ENCODE peak calls at places on chromosomes 3 and 15, in seven cellular contexts. One of them, this sample, is unnamed.

GRCh38 chr15:101675796-101676582 is 23.8 kb upstream of the TM2D3 start:
- DNase-seq in lower lobe of right lung: no peak
- DNase-seq in mammary epithelial cell: peak; percentile 61
- DNase-seq in cardiac muscle cell: peak; percentile 83
- DNase-seq in progenitor cell of endocrine pancreas: no peak
- DNase-seq in Peyer's patch: peak; percentile 25
- DNase-seq in body of pancreas: no peak
- DNase-seq in this sample: no peak

GRCh38 chr3:28915711-28916481 is 365.0 kb upstream of the RBMS3 start:
- DNase-seq in lower lobe of right lung: peak; percentile 35
- DNase-seq in mammary epithelial cell: peak; percentile 87
- DNase-seq in cardiac muscle cell: peak; percentile 80
- DNase-seq in progenitor cell of endocrine pancreas: no peak
- DNase-seq in Peyer's patch: no peak
- DNase-seq in body of pancreas: no peak
- DNase-seq in this sample: no peak

GRCh38 chr3:52432631-52433030 is 12.3 kb downstream of the SEMA3G start:
- DNase-seq in lower lobe of right lung: no peak
- DNase-seq in mammary epithelial cell: no peak
- DNase-seq in cardiac muscle cell: no peak
- DNase-seq in progenitor cell of endocrine pancreas: no peak
- DNase-seq in Peyer's patch: no peak
- DNase-seq in body of pancreas: no peak
- DNase-seq in this sample: no peak

GRCh38 chr3:122660575-122660974 is 20.1 kb upstream of the PARP14 start:
- DNase-seq in lower lobe of right lung: no peak
- DNase-seq in mammary epithelial cell: no peak
- DNase-seq in cardiac muscle cell: no peak
- DNase-seq in progenitor cell of endocrine pancreas: no peak
- DNase-seq in Peyer's patch: no peak
- DNase-seq in body of pancreas: peak; percentile 61
- DNase-seq in this sample: no peak

GRCh38 chr3:169286992-169287391 is 376.5 kb downstream of the MECOM start:
- DNase-seq in lower lobe of right lung: no peak
- DNase-seq in mammary epithelial cell: no peak
- DNase-seq in cardiac muscle cell: no peak
- DNase-seq in progenitor cell of endocrine pancreas: no peak
- DNase-seq in Peyer's patch: no peak
- DNase-seq in body of pancreas: no peak
- DNase-seq in this sample: no peak

GRCh38 chr3:196989721-196990262 is 21.2 kb upstream of the PIGZ start:
- DNase-seq in lower lobe of right lung: no peak
- DNase-seq in mammary epithelial cell: no peak
- DNase-seq in cardiac muscle cell: no peak
- DNase-seq in progenitor cell of endocrine pancreas: no peak
- DNase-seq in Peyer's patch: no peak
- DNase-seq in body of pancreas: no peak
- DNase-seq in this sample: no peak

GRCh38 chr3:70387889-70388288 is 75.5 kb upstream of the MDFIC2 start:
- DNase-seq in lower lobe of right lung: no peak
- DNase-seq in mammary epithelial cell: no peak
- DNase-seq in cardiac muscle cell: no peak
- DNase-seq in progenitor cell of endocrine pancreas: no peak
- DNase-seq in Peyer's patch: no peak
- DNase-seq in body of pancreas: no peak
- DNase-seq in this sample: no peak

GRCh38 chr15:78056714-78057269 is 20.7 kb downstream of the TBC1D2B start:
- DNase-seq in lower lobe of right lung: no peak
- DNase-seq in mammary epithelial cell: peak; percentile 51
- DNase-seq in cardiac muscle cell: no peak
- DNase-seq in progenitor cell of endocrine pancreas: no peak
- DNase-seq in Peyer's patch: peak; percentile 43
- DNase-seq in body of pancreas: peak; percentile 39
- DNase-seq in this sample: no peak

GRCh38 chr15:26981492-26981891 is 10.5 kb downstream of the GABRG3 start:
- DNase-seq in lower lobe of right lung: no peak
- DNase-seq in mammary epithelial cell: no peak
- DNase-seq in cardiac muscle cell: no peak
- DNase-seq in progenitor cell of endocrine pancreas: no peak
- DNase-seq in Peyer's patch: no peak
- DNase-seq in body of pancreas: no peak
- DNase-seq in this sample: no peak

GRCh38 chr15:100932676-100933348 is 13.7 kb downstream of the LRRK1 start:
- DNase-seq in lower lobe of right lung: no peak
- DNase-seq in mammary epithelial cell: no peak
- DNase-seq in cardiac muscle cell: no peak
- DNase-seq in progenitor cell of endocrine pancreas: no peak
- DNase-seq in Peyer's patch: no peak
- DNase-seq in body of pancreas: no peak
- DNase-seq in this sample: no peak

GRCh38 chr15:62124953-62125263 is 40.2 kb downstream of the C2CD4B start:
- DNase-seq in lower lobe of right lung: no peak
- DNase-seq in mammary epithelial cell: no peak
- DNase-seq in cardiac muscle cell: no peak
- DNase-seq in progenitor cell of endocrine pancreas: no peak
- DNase-seq in Peyer's patch: no peak
- DNase-seq in body of pancreas: no peak
- DNase-seq in this sample: no peak

GRCh38 chr3:148856404-148856803 is 8.7 kb upstream of the CPA3 start:
- DNase-seq in lower lobe of right lung: no peak
- DNase-seq in mammary epithelial cell: no peak
- DNase-seq in cardiac muscle cell: no peak
- DNase-seq in progenitor cell of endocrine pancreas: no peak
- DNase-seq in Peyer's patch: no peak
- DNase-seq in body of pancreas: no peak
- DNase-seq in this sample: no peak

GRCh38 chr3:128170866-128171516 is 17.7 kb downstream of the EEFSEC start:
- DNase-seq in lower lobe of right lung: no peak
- DNase-seq in mammary epithelial cell: peak; percentile 61
- DNase-seq in cardiac muscle cell: peak; percentile 87
- DNase-seq in progenitor cell of endocrine pancreas: peak; percentile 38
- DNase-seq in Peyer's patch: no peak
- DNase-seq in body of pancreas: peak; percentile 46
- DNase-seq in this sample: no peak

GRCh38 chr15:82710926-82711490 is 1.3 kb upstream of the AP3B2 start:
- DNase-seq in lower lobe of right lung: no peak
- DNase-seq in mammary epithelial cell: no peak
- DNase-seq in cardiac muscle cell: no peak
- DNase-seq in progenitor cell of endocrine pancreas: no peak
- DNase-seq in Peyer's patch: no peak
- DNase-seq in body of pancreas: no peak
- DNase-seq in this sample: no peak

GRCh38 chr15:101172421-101173097 is 79.3 kb downstream of the CHSY1 start:
- DNase-seq in lower lobe of right lung: no peak
- DNase-seq in mammary epithelial cell: no peak
- DNase-seq in cardiac muscle cell: peak; percentile 58
- DNase-seq in progenitor cell of endocrine pancreas: no peak
- DNase-seq in Peyer's patch: no peak
- DNase-seq in body of pancreas: no peak
- DNase-seq in this sample: no peak

GRCh38 chr15:84824260-84824690 is 7.1 kb downstream of the ALPK3 start:
- DNase-seq in lower lobe of right lung: no peak
- DNase-seq in mammary epithelial cell: no peak
- DNase-seq in cardiac muscle cell: peak; percentile 81
- DNase-seq in progenitor cell of endocrine pancreas: no peak
- DNase-seq in Peyer's patch: no peak
- DNase-seq in body of pancreas: no peak
- DNase-seq in this sample: no peak

GRCh38 chr3:186471781-186472180 is 72.4 kb downstream of the CRYGS start:
- DNase-seq in lower lobe of right lung: no peak
- DNase-seq in mammary epithelial cell: no peak
- DNase-seq in cardiac muscle cell: no peak
- DNase-seq in progenitor cell of endocrine pancreas: no peak
- DNase-seq in Peyer's patch: no peak
- DNase-seq in body of pancreas: no peak
- DNase-seq in this sample: no peak

GRCh38 chr3:108894981-108895380 is 58.7 kb downstream of the GUCA1C start:
- DNase-seq in lower lobe of right lung: no peak
- DNase-seq in mammary epithelial cell: no peak
- DNase-seq in cardiac muscle cell: no peak
- DNase-seq in progenitor cell of endocrine pancreas: no peak
- DNase-seq in Peyer's patch: no peak
- DNase-seq in body of pancreas: no peak
- DNase-seq in this sample: no peak

GRCh38 chr15:40928975-40929729 is at the start of gene DLL4:
- DNase-seq in lower lobe of right lung: peak; percentile 86
- DNase-seq in mammary epithelial cell: peak; percentile 62
- DNase-seq in cardiac muscle cell: peak; percentile 50
- DNase-seq in progenitor cell of endocrine pancreas: peak; percentile 57
- DNase-seq in Peyer's patch: no peak
- DNase-seq in body of pancreas: peak; percentile 38
- DNase-seq in this sample: no peak

GRCh38 chr3:169218314-169218983 is 445.1 kb downstream of the MECOM start:
- DNase-seq in lower lobe of right lung: no peak
- DNase-seq in mammary epithelial cell: peak; percentile 27
- DNase-seq in cardiac muscle cell: peak; percentile 90
- DNase-seq in progenitor cell of endocrine pancreas: no peak
- DNase-seq in Peyer's patch: no peak
- DNase-seq in body of pancreas: peak; percentile 53
- DNase-seq in this sample: no peak

GRCh38 chr3:152204218-152204617 is 64.5 kb upstream of the MBNL1 start:
- DNase-seq in lower lobe of right lung: no peak
- DNase-seq in mammary epithelial cell: no peak
- DNase-seq in cardiac muscle cell: no peak
- DNase-seq in progenitor cell of endocrine pancreas: no peak
- DNase-seq in Peyer's patch: no peak
- DNase-seq in body of pancreas: no peak
- DNase-seq in this sample: no peak

DNA sequence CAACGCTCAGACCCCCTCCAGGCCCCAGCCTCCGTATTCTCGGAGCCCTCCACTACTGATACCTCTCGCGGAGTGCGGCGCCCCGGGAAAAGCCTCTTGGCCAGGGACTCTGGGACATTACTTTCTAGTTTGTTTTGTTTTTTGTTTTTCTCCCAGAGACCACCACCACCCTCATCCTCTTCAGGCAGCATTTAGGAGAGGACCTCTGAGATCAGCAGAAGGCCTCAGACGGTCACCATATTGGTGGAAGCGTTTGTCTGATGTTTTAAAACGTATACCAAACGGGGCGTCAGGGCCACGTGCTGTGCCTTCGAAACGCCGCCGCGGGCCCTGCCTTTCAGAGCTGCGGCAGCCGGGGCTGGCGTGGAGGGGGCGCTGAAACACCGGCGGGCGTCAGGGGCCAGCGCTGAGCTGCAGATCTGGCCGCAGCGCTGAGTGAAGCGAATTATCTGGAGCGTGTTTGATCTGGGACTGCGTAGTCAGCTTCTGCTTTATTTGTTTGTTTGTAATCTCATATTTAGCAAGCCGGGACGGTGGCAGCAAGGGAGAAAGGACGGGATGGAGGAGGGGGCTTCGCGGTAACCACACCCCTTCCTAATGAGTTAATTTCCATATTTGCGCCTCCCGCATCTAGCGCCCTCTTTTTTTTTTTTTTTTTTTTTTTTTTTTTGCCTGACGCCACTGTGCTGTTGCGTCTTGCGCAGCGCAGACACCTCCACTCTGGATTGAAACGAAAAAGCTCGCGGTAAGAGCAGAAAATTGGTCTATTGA is 14.8 kb downstream of the SOX2 start:
- DNase-seq in lower lobe of right lung: no peak
- DNase-seq in mammary epithelial cell: no peak
- DNase-seq in cardiac muscle cell: no peak
- DNase-seq in progenitor cell of endocrine pancreas: no peak
- DNase-seq in Peyer's patch: no peak
- DNase-seq in body of pancreas: no peak
- DNase-seq in this sample: no peak
- TF ChIP-seq CTCF in lower lobe of right lung: no peak
- TF ChIP-seq CTCF in mammary epithelial cell: no peak
- TF ChIP-seq CTCF in cardiac muscle cell: no peak
- TF ChIP-seq CTCF in progenitor cell of endocrine pancreas: peak; percentile 48
- TF ChIP-seq CTCF in Peyer's patch: no peak
- TF ChIP-seq CTCF in body of pancreas: no peak
- TF ChIP-seq CTCF in this sample: no peak

DNA sequence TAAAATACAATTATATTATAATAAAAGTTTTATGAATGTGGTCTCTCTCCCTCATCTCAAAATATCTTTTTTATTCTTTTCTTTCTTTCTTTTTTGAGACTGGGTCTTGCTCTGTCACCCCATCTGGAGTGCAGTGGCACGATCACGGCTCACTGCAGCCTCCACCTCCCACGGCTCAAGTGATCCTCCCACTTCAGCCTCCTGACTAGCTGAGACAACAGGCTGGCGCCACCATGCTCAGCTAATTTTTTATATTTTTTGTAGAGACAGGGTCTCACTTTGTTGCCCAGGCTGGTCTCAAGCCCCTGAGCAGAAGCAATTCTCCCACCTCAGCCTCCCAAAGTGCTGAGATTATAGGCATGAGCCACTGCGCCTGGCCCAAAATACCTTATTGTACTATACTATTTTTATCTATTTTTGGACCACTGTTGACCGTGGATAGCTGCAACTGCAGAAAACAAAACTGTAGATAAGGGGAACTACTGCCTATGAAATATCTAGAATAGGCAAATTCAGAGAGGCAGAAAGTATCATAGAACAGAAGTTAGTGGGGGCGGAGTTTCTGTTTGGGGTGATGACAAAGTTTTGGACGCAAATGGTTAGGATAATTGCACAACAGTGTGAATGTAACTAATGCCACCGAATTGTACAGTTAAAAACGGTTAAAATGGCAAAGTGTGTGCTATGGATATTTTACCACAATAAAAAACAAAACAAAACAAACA is 66.6 kb downstream of the SLC12A8 start:
- DNase-seq in lower lobe of right lung: no peak
- DNase-seq in mammary epithelial cell: no peak
- DNase-seq in cardiac muscle cell: peak; percentile 89
- DNase-seq in progenitor cell of endocrine pancreas: no peak
- DNase-seq in Peyer's patch: no peak
- DNase-seq in body of pancreas: no peak
- DNase-seq in this sample: no peak
- TF ChIP-seq CTCF in lower lobe of right lung: no peak
- TF ChIP-seq CTCF in mammary epithelial cell: no peak
- TF ChIP-seq CTCF in cardiac muscle cell: no peak
- TF ChIP-seq CTCF in progenitor cell of endocrine pancreas: no peak
- TF ChIP-seq CTCF in Peyer's patch: no peak
- TF ChIP-seq CTCF in body of pancreas: no peak
- TF ChIP-seq CTCF in this sample: no peak

GRCh38 chr15:90449206-90449735 is 61.2 kb downstream of the IQGAP1 start:
- DNase-seq in lower lobe of right lung: no peak
- DNase-seq in mammary epithelial cell: no peak
- DNase-seq in cardiac muscle cell: no peak
- DNase-seq in progenitor cell of endocrine pancreas: no peak
- DNase-seq in Peyer's patch: no peak
- DNase-seq in body of pancreas: no peak
- DNase-seq in this sample: no peak
- TF ChIP-seq CTCF in lower lobe of right lung: no peak
- TF ChIP-seq CTCF in mammary epithelial cell: no peak
- TF ChIP-seq CTCF in cardiac muscle cell: no peak
- TF ChIP-seq CTCF in progenitor cell of endocrine pancreas: no peak
- TF ChIP-seq CTCF in Peyer's patch: no peak
- TF ChIP-seq CTCF in body of pancreas: no peak
- TF ChIP-seq CTCF in this sample: no peak

DNA sequence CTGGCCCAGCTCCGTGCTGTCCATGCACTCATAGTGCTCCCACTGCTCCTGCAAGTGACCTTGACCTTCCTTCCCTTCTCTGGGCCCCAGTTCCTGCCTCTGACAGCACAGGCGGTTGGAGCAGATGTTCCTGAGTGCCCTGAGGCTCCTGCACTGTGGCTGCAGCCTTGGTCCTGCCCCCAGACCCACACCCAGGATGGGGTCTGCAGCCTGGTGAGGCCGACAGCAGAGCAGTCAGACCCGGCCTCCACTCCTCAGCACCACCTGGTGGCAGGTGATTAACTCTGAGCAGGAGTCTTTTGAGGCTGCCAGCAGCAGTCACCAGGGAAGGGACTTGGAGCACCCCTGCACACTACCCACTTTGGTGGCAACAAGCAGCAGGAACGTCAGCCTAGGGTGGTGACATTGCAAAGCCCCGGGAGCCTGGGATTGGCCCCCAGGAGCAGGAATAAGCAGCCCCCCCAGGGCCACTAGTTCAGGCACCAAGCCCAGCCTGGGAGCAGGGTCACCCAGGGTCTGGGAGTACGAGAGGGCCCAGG is 64.6 kb downstream of the CYP11A1 start:
- DNase-seq in lower lobe of right lung: no peak
- DNase-seq in mammary epithelial cell: peak; percentile 15
- DNase-seq in cardiac muscle cell: peak; percentile 50
- DNase-seq in progenitor cell of endocrine pancreas: peak; percentile 53
- DNase-seq in Peyer's patch: no peak
- DNase-seq in body of pancreas: peak; percentile 45
- DNase-seq in this sample: no peak
- TF ChIP-seq CTCF in lower lobe of right lung: peak; percentile 53
- TF ChIP-seq CTCF in mammary epithelial cell: peak; percentile 50
- TF ChIP-seq CTCF in cardiac muscle cell: peak; percentile 70
- TF ChIP-seq CTCF in progenitor cell of endocrine pancreas: peak; percentile 76
- TF ChIP-seq CTCF in Peyer's patch: peak; percentile 48
- TF ChIP-seq CTCF in body of pancreas: peak; percentile 57
- TF ChIP-seq CTCF in this sample: peak; percentile 14